ENCODE peak calls at places on chromosomes 1 and 21, in four cellular contexts. K, G, N and T are unnamed samples.

GRCh38 chr1:208709981-208710380 is 465.8 kb upstream of the PLXNA2 start:
- ATAC-seq in K (no peak), N (no peak), G (no peak), T (no peak)

GRCh38 chr1:157089789-157090188 is 9.8 kb downstream of the ETV3L start:
- ATAC-seq in N (no peak), G (peak), K (peak), T (no peak)

GRCh38 chr1:14482784-14483183 is 115.7 kb upstream of the KAZN start:
- ATAC-seq in K (no peak), G (no peak), N (no peak), T (no peak)

GRCh38 chr21:37208741-37209225 is 58.4 kb downstream of the VPS26C start:
- ATAC-seq in G (no peak), K (no peak), N (no peak), T (no peak)

GRCh38 chr1:210373878-210374599 is 45.3 kb downstream of the HHAT start:
- ATAC-seq in K (peak), N (peak), G (peak), T (peak)

GRCh38 chr21:8993284-8993942 is 1528.0 kb upstream of the TPTE start:
- ATAC-seq in N (no peak), G (peak), K (peak), T (no peak)

GRCh38 chr1:201903135-201903534 is 14.4 kb downstream of the SHISA4 start:
- ATAC-seq in K (no peak), N (peak), G (no peak), T (peak)

GRCh38 chr1:9728451-9729295 is 77.1 kb downstream of the PIK3CD start:
- ATAC-seq in N (no peak), G (no peak), K (no peak), T (no peak)

GRCh38 chr1:31476891-31477846 is 64.2 kb downstream of the SERINC2 start:
- ATAC-seq in K (no peak), G (no peak), N (no peak), T (no peak)

GRCh38 chr1:88221396-88221795 is 462.7 kb upstream of the PKN2 start:
- ATAC-seq in N (no peak), K (no peak), G (no peak), T (no peak)

GRCh38 chr1:161932668-161933067 is 91.0 kb downstream of the OLFML2B start:
- ATAC-seq in G (no peak), K (no peak), N (no peak), T (no peak)

GRCh38 chr1:34685225-34685624 is 69.6 kb upstream of the GJB5 start:
- ATAC-seq in K (no peak), N (no peak), G (no peak), T (no peak)

GRCh38 chr1:162036156-162036555 is 12.5 kb upstream of the OLFML2B start:
- ATAC-seq in G (no peak), K (no peak), N (no peak), T (no peak)

GRCh38 chr1:64495878-64496277 is 25.9 kb downstream of the CACHD1 start:
- ATAC-seq in K (no peak), G (no peak), N (no peak), T (no peak)

GRCh38 chr1:22611530-22611947 is 24.9 kb upstream of the C1QA start:
- ATAC-seq in N (peak), G (peak), K (peak), T (no peak)

GRCh38 chr21:44089001-44089911 is 17.9 kb upstream of the PWP2 start:
- ATAC-seq in K (no peak), N (no peak), G (no peak), T (no peak)

GRCh38 chr21:21997390-21998333 is 999.5 kb downstream of the NCAM2 start:
- ATAC-seq in K (no peak), N (no peak), G (no peak), T (no peak)

GRCh38 chr1:119662034-119662437 is 14.0 kb upstream of the ZNF697 start:
- ATAC-seq in N (no peak), G (peak), K (no peak), T (no peak)

GRCh38 chr1:231202125-231202633 is 38.8 kb upstream of the GNPAT start:
- ATAC-seq in K (no peak), G (peak), N (no peak), T (no peak)

GRCh38 chr21:28397040-28397439 is 595.6 kb downstream of the LTN1 start:
- ATAC-seq in K (no peak), N (no peak), G (no peak), T (no peak)

GRCh38 chr1:86757272-86757984 is 53.1 kb downstream of the SH3GLB1 start:
- ATAC-seq in N (peak), G (no peak), K (no peak), T (no peak)

GRCh38 chr1:161304927-161305871 is 4.6 kb downstream of the MPZ start:
- ATAC-seq in G (peak), K (peak), N (peak), T (peak)

GRCh38 chr1:94827434-94827833 is 7.3 kb downstream of the SLC44A3 start:
- ATAC-seq in K (no peak), N (no peak), G (no peak), T (no peak)

GRCh38 chr1:242056988-242057744 is 58.3 kb upstream of the MAP1LC3C start:
- ATAC-seq in G (no peak), K (no peak), N (no peak), T (no peak)

GRCh38 chr1:67564193-67564592 is 120.8 kb upstream of the GADD45A start:
- ATAC-seq in K (no peak), G (no peak), N (no peak), T (peak)

GRCh38 chr1:107883562-107883961 is 81.4 kb downstream of the VAV3 start:
- ATAC-seq in G (no peak), K (no peak), N (no peak), T (no peak)

GRCh38 chr1:26094677-26095383 is 16.8 kb upstream of the PDIK1L start:
- ATAC-seq in N (peak), K (no peak), G (peak), T (peak)

DNA sequence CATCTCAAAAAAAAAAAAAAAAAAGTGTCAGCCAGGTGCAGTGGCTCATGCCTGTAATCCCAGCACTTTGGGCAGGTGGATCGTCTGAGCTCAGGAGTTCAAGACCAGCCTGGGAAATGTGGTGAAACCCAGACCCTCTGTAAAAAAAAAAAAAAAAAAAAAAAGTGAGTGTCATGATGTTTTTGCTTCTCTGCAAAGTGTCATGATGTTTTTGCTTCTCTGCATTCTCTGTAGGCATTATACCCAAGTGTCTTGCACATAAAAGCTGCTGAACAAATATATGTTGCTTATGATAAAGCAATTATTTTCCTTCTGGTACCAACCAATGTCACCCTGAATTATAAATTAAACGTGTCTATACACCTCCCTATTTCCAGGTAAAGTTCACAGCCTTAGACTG is 1.7 kb downstream of the ACBD6 start:
- ATAC-seq in K (no peak), N (no peak), G (no peak), T (no peak)
- H3K4me3 ChIP-seq in K (peak), N (peak), G (no peak), T (no peak)

GRCh38 chr1:228372183-228373003 is 34.2 kb downstream of the TRIM11 start:
- ATAC-seq in N (no peak), K (no peak), G (peak), T (no peak)
- TF ChIP-seq POLR2A in N (no peak), K (no peak), G (no peak), T (no peak)

GRCh38 chr1:93042822-93043557 is 36.1 kb upstream of the MTF2 start:
- ATAC-seq in K (no peak), G (peak), N (no peak), T (no peak)
- H3K4me3 ChIP-seq in K (no peak), G (peak), N (no peak), T (no peak)

GRCh38 chr1:145992958-145993617 is 3.3 kb downstream of the TXNIP start:
- ATAC-seq in N (no peak), G (no peak), K (no peak), T (no peak)

GRCh38 chr1:145995148-145995851 is 1.1 kb downstream of the TXNIP start:
- ATAC-seq in G (no peak), N (no peak), K (no peak), T (no peak)

GRCh38 chr1:145993618-145994390 is 2.6 kb downstream of the TXNIP start:
- ATAC-seq in K (no peak), G (peak), N (no peak), T (no peak)

GRCh38 chr1:145995964-145996432 is 381 bp downstream of the TXNIP start:
- ATAC-seq in G (peak), K (no peak), N (no peak), T (no peak)

DNA sequence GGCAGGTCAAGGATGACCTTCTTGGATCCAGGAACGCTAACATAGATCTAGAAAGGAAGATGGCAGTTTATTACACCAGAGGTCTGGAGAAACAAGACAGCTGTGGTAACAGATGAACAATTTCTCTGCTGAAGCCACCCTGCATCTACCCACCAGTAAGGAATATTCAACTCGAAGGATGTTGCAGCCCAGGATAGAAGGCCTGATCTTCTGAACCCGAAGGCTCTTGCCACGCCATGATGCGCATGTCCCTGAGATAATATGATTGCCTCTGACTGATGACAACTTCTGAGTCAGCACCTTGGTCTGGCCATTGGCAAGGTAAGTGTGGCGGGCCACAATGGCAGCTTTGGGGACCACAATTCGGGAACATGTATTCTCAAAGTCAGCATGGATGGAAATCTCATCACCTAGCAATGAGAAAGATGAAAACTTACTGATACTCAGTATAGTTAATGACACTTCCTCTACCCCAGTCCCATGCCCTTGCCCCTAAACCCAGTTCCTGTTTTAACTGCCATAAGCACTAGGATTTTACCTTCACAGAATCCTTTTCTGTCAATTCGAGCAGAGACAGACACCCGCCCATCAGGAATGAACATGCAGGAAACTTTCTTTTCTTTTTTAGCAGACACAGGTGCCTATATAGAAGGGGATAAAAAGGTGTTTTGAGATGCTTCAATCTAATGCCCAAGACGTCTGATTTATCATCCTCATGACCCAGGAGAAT is 1.8 kb downstream of the TXNIP start:
- ATAC-seq in K (no peak), G (peak), N (no peak), T (no peak)
- TF ChIP-seq POLR2A in K (no peak), G (peak), N (no peak), T (no peak)

DNA sequence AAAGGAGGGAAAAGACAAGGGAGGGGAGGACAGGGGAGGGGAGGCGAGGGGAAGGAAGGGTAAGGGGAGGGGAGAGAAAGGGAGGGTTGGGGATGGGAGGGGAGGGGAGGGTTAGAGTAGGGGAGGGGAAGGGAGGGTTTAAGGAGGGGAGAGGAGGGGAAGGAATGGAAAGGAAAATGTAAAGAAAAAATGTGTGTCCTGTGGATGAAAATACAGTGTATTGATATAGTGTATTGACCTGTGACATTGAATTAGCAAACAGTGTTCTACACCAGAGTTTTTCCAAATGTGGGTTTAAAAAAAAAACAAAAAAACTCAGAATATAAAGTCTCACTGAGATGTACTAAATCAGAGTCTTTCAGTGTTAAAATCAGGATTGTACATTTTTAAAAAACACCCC is 1279.8 kb upstream of the ADGRL2 start:
- ATAC-seq in G (no peak), N (no peak), K (no peak), T (no peak)
- H3K4me3 ChIP-seq in G (no peak), N (no peak), K (no peak), T (no peak)

GRCh38 chr1:116545359-116545705 is 25.5 kb downstream of the CD58 start:
- ATAC-seq in G (peak), K (no peak), N (no peak), T (no peak)
- TF ChIP-seq POLR2A in G (no peak), K (no peak), N (no peak), T (no peak)

GRCh38 chr21:31860851-31861250 is 12.0 kb upstream of the HUNK start:
- ATAC-seq in K (no peak), N (no peak), G (no peak), T (no peak)

GRCh38 chr21:31865429-31865970 is 7.3 kb upstream of the HUNK start:
- ATAC-seq in N (no peak), G (no peak), K (no peak), T (no peak)

GRCh38 chr21:31870472-31870871 is 2.3 kb upstream of the HUNK start:
- ATAC-seq in K (no peak), G (no peak), N (no peak), T (no peak)

GRCh38 chr21:31862078-31862477 is 10.7 kb upstream of the HUNK start:
- ATAC-seq in K (no peak), N (no peak), G (no peak), T (no peak)

GRCh38 chr21:31866077-31866511 is 6.7 kb upstream of the HUNK start:
- ATAC-seq in K (peak), G (peak), N (peak), T (peak)
- H3K4me3 ChIP-seq in K (no peak), G (no peak), N (no peak), T (no peak)

GRCh38 chr1:10794724-10795304 is 1.6 kb downstream of the CASZ1 start:
- ATAC-seq in G (no peak), K (peak), N (no peak), T (no peak)

GRCh38 chr1:10799726-10800125 is 3.3 kb upstream of the CASZ1 start:
- ATAC-seq in N (no peak), G (no peak), K (no peak), T (no peak)

GRCh38 chr1:10795305-10796021 is 983 bp downstream of the CASZ1 start:
- ATAC-seq in N (no peak), K (no peak), G (no peak), T (no peak)

GRCh38 chr1:10793129-10793651 is 3.3 kb downstream of the CASZ1 start:
- ATAC-seq in N (no peak), K (no peak), G (no peak), T (no peak)

GRCh38 chr1:10796029-10796944 is at the start of gene CASZ1:
- ATAC-seq in G (peak), K (peak), N (peak), T (peak)
- TF ChIP-seq POLR2A in G (no peak), K (no peak), N (no peak), T (no peak)

GRCh38 chr1:11924334-11925195 is 1.7 kb downstream of the KIAA2013 start:
- ATAC-seq in G (no peak), K (no peak), N (no peak), T (no peak)

GRCh38 chr1:11921022-11921421 is 5.2 kb downstream of the KIAA2013 start:
- ATAC-seq in K (no peak), N (no peak), G (no peak), T (no peak)

GRCh38 chr1:11925938-11926292 is 312 bp downstream of the KIAA2013 start:
- ATAC-seq in N (peak), G (peak), K (peak), T (peak)

GRCh38 chr1:11923827-11924113 is 2.5 kb downstream of the KIAA2013 start:
- ATAC-seq in G (no peak), K (no peak), N (no peak), T (no peak)

DNA sequence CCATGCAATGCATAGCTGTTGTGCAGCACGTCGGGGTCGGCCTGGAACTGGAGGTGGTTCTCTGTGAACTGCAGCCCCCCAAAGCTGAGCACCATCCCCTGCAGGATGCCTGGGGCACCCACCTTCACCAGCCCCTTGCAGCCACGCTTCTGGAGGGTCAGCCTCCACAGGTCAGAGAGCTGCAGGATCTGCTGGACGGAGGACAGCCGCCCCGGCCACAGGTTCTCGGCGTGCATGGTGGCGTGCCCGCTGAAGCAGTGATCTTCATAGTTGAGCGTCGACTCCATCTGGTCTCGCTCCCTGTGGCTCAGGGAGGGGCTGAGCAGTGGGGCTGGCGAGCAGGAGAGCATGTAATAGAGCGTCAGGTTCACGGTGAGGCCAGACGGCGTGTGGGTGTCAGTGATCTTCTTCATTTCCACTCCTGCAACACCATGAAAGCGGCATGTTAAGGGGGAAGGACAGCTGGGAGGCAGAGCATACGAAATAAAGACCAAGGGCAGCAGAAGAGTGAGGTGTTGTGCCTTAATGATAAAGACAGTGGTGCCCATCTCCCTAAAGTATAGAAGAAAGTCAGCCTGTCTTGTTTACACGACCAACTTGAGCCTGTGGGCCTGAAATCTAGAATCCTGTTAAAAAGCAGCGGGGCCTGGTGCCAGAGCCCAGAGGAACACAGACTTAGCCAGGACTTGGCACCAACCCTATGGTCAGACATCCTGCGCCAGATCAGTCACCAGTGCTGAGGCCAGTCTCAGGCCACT is 3.0 kb downstream of the KIAA2013 start:
- ATAC-seq in G (no peak), K (no peak), N (no peak), T (no peak)
- H3K4me3 ChIP-seq in G (peak), K (no peak), N (no peak), T (no peak)

GRCh38 chr1:182391362-182392044 is at the start of gene GLUL:
- ATAC-seq in K (peak), N (peak), G (peak), T (peak)

GRCh38 chr1:182391028-182391361 is 595 bp downstream of the GLUL start:
- ATAC-seq in G (peak), K (no peak), N (no peak), T (peak)

GRCh38 chr1:182389619-182390047 is 2.0 kb downstream of the GLUL start:
- ATAC-seq in N (no peak), G (no peak), K (no peak), T (no peak)

GRCh38 chr1:182394055-182394775 is 2.6 kb upstream of the GLUL start:
- ATAC-seq in K (no peak), N (no peak), G (no peak), T (no peak)

DNA sequence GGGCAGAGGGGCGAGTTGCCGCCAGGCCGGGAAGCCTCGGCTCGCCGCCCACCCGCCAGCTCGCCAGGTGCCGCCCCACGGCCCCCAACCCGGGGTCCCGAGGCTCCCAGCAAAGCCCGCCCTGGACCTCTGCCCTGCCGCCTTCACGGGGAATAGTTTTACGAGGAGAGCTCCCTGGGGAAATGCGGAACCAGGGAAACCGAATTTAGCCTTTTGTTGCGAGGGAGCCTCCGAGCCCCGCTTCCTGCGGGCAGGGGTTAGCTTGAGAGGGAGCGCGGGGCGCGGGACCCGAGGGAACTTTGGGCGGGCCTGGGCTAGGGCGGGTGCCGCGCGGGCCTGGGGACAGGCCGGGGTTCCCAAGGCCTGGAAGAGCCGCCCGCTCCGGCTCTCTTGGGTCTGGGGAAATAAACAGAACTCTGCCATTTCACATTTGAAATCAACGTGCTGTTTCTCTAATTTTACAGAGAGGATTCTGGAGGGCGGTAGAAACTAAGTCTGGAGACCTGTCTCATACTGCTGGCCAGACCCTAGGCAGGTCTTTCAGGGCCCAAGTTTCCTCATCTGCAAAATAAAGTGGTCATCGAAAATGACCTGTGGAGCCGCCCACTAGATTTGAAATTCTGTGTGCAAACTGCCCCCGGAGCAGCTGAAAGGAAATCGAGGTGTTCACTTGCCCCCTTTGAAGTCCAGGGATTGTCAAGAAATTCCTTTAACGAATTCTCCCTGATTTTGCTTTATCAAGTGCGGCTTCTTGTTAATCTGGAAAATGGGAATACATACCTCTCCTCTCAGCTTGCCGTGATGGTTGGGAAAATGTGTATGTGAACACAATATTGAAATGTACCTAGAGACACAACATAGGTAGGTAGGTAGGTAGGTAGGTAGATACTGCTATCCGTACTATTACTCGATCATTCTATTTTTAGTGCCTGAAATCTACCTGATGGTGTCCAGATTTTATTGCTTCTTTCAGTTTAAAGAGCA is 747 bp upstream of the GLUL start:
- ATAC-seq in N (peak), K (peak), G (peak), T (peak)
- TF ChIP-seq POLR2A in N (no peak), K (no peak), G (no peak), T (no peak)